ENCODE peak calls at places on chromosome 10, in eight cellular contexts. H, R, N, U, E, A, C and W are unnamed samples.

GRCh38 chr10:71323407-71323806 is 4.3 kb downstream of the SLC29A3 start:
- DNase-seq in H (no peak), A (no peak), C (no peak), R (no peak), E (no peak), N (no peak), U (peak), W (peak)

GRCh38 chr10:47165711-47166404 is 134.1 kb upstream of the GDF10 start:
- DNase-seq in C (peak), N (peak), A (no peak), H (no peak), E (peak), U (no peak), R (peak), W (peak)

GRCh38 chr10:114821293-114821914 is at the start of gene FHIP2A:
- DNase-seq in R (peak), U (peak), C (peak), A (peak), E (peak), N (peak), H (peak), W (peak)

GRCh38 chr10:58050575-58050974 is 217.1 kb downstream of the IPMK start:
- DNase-seq in A (no peak), E (no peak), U (no peak), N (no peak), R (no peak), C (no peak), H (no peak), W (no peak)

GRCh38 chr10:70433581-70434280 is 7.8 kb downstream of the NODAL start:
- DNase-seq in E (no peak), N (no peak), R (no peak), A (no peak), H (no peak), C (no peak), U (peak), W (no peak)

GRCh38 chr10:112773783-112774182 is 176.3 kb upstream of the TCF7L2 start:
- DNase-seq in R (no peak), U (no peak), C (no peak), E (no peak), A (no peak), N (no peak), H (no peak), W (no peak)

GRCh38 chr10:86046845-86047460 is 319.6 kb downstream of the GRID1 start:
- DNase-seq in H (no peak), C (no peak), E (no peak), R (peak), A (no peak), U (no peak), N (no peak), W (no peak)

GRCh38 chr10:49661291-49661856 is 18.1 kb upstream of the C10orf53 start:
- DNase-seq in E (no peak), C (no peak), U (no peak), A (no peak), R (no peak), H (no peak), N (no peak), W (no peak)

GRCh38 chr10:47041401-47042198 is 130.4 kb downstream of the PTPN20 start:
- DNase-seq in U (no peak), E (no peak), N (no peak), C (no peak), R (no peak), H (no peak), A (no peak), W (no peak)

GRCh38 chr10:85791846-85792532 is 574.6 kb downstream of the GRID1 start:
- DNase-seq in R (no peak), E (no peak), N (no peak), A (no peak), H (no peak), C (no peak), U (no peak), W (no peak)

GRCh38 chr10:85623342-85623741 is 743.3 kb downstream of the GRID1 start:
- DNase-seq in R (no peak), U (no peak), C (no peak), H (no peak), A (no peak), N (no peak), E (no peak), W (no peak)

GRCh38 chr10:50593523-50593922 is 30.2 kb downstream of the SGMS1 start:
- DNase-seq in N (no peak), R (no peak), C (no peak), H (no peak), U (peak), E (no peak), A (no peak), W (no peak)

GRCh38 chr10:118698421-118698820 is 56.3 kb downstream of the CACUL1 start:
- DNase-seq in A (peak), N (no peak), E (no peak), R (peak), H (no peak), C (peak), U (peak), W (peak)

GRCh38 chr10:47024399-47025252 is 113.4 kb downstream of the PTPN20 start:
- DNase-seq in U (peak), A (peak), N (peak), H (peak), C (peak), E (peak), R (peak), W (peak)

GRCh38 chr10:132869621-132870020 is 72.7 kb downstream of the CFAP46 start:
- DNase-seq in A (no peak), C (no peak), E (no peak), N (peak), U (no peak), R (no peak), H (no peak), W (no peak)

GRCh38 chr10:115706482-115707076 is 566.4 kb downstream of the GFRA1 start:
- DNase-seq in A (no peak), N (no peak), U (peak), C (no peak), E (no peak), H (no peak), R (no peak), W (no peak)

GRCh38 chr10:27743736-27744477 is 1.7 kb downstream of the MKX start:
- DNase-seq in U (no peak), E (no peak), A (no peak), C (peak), R (no peak), N (no peak), H (no peak), W (no peak)

GRCh38 chr10:96721207-96721572 is 876 bp upstream of the PIK3AP1 start:
- DNase-seq in A (no peak), N (no peak), R (no peak), U (no peak), C (no peak), E (no peak), H (no peak), W (peak)

GRCh38 chr10:27225011-27225590 is 15.5 kb downstream of the ACBD5 start:
- DNase-seq in U (no peak), H (no peak), R (no peak), C (no peak), N (no peak), E (no peak), A (no peak), W (no peak)

GRCh38 chr10:122567056-122567660 is 6.6 kb downstream of the DMBT1 start:
- DNase-seq in R (no peak), H (peak), N (no peak), U (peak), A (no peak), E (no peak), C (peak), W (no peak)

GRCh38 chr10:99815611-99816010 is 33.2 kb downstream of the ABCC2 start:
- DNase-seq in N (no peak), R (no peak), E (no peak), H (no peak), C (no peak), A (no peak), U (peak), W (peak)